ENCODE peak calls at places on chromosomes 2 and 18, in six cellular contexts. One of them, this sample, is unnamed.

GRCh38 chr2:212619954-212620353 is 81.4 kb upstream of the ERBB4 start:
- DNase-seq in amniotic stem cell: no peak
- DNase-seq in COR-L47: no peak
- DNase-seq in SHP77: no peak
- DNase-seq in stimulated activated CD4-positive, alpha-beta T cell treated with anti-CD3 and anti-CD28 coated beads, Interleukin-2, amount 100 ng/mL, for 4 hours: no peak
- DNase-seq in GM19239: no peak
- DNase-seq in this sample: no peak

GRCh38 chr2:68236080-68236734 is 16.1 kb downstream of the PPP3R1 start:
- DNase-seq in amniotic stem cell: no peak
- DNase-seq in stimulated activated CD4-positive, alpha-beta T cell treated with anti-CD3 and anti-CD28 coated beads, Interleukin-2, amount 100 ng/mL, for 4 hours: no peak
- DNase-seq in SHP77: no peak
- DNase-seq in GM19239: no peak
- DNase-seq in COR-L47: no peak
- DNase-seq in this sample: no peak

GRCh38 chr2:198863655-198864054 is 594.1 kb downstream of the SATB2 start:
- DNase-seq in amniotic stem cell: no peak
- DNase-seq in GM19239: no peak
- DNase-seq in stimulated activated CD4-positive, alpha-beta T cell treated with anti-CD3 and anti-CD28 coated beads, Interleukin-2, amount 100 ng/mL, for 4 hours: no peak
- DNase-seq in COR-L47: no peak
- DNase-seq in SHP77: no peak
- DNase-seq in this sample: no peak

GRCh38 chr18:9029131-9029530 is 73.4 kb upstream of the NDUFV2 start:
- DNase-seq in amniotic stem cell: no peak
- DNase-seq in COR-L47: no peak
- DNase-seq in SHP77: no peak
- DNase-seq in stimulated activated CD4-positive, alpha-beta T cell treated with anti-CD3 and anti-CD28 coated beads, Interleukin-2, amount 100 ng/mL, for 4 hours: no peak
- DNase-seq in GM19239: no peak
- DNase-seq in this sample: no peak

GRCh38 chr18:51028201-51028805 is 1.7 kb upstream of the SMAD4 start:
- DNase-seq in amniotic stem cell: no peak
- DNase-seq in COR-L47: peak
- DNase-seq in SHP77: no peak
- DNase-seq in GM19239: no peak
- DNase-seq in stimulated activated CD4-positive, alpha-beta T cell treated with anti-CD3 and anti-CD28 coated beads, Interleukin-2, amount 100 ng/mL, for 4 hours: no peak
- DNase-seq in this sample: no peak

GRCh38 chr18:74488864-74489263 is 7.3 kb upstream of the CNDP2 start:
- DNase-seq in SHP77: no peak
- DNase-seq in COR-L47: no peak
- DNase-seq in GM19239: no peak
- DNase-seq in stimulated activated CD4-positive, alpha-beta T cell treated with anti-CD3 and anti-CD28 coated beads, Interleukin-2, amount 100 ng/mL, for 4 hours: no peak
- DNase-seq in amniotic stem cell: no peak
- DNase-seq in this sample: no peak

GRCh38 chr18:34787931-34788532 is 77.9 kb downstream of the DTNA start:
- DNase-seq in amniotic stem cell: peak
- DNase-seq in GM19239: peak
- DNase-seq in stimulated activated CD4-positive, alpha-beta T cell treated with anti-CD3 and anti-CD28 coated beads, Interleukin-2, amount 100 ng/mL, for 4 hours: peak
- DNase-seq in COR-L47: peak
- DNase-seq in SHP77: peak
- DNase-seq in this sample: peak

GRCh38 chr2:127843677-127844076 is 14.3 kb downstream of the POLR2D start:
- DNase-seq in SHP77: no peak
- DNase-seq in GM19239: no peak
- DNase-seq in amniotic stem cell: no peak
- DNase-seq in COR-L47: no peak
- DNase-seq in stimulated activated CD4-positive, alpha-beta T cell treated with anti-CD3 and anti-CD28 coated beads, Interleukin-2, amount 100 ng/mL, for 4 hours: no peak
- DNase-seq in this sample: no peak

GRCh38 chr2:217632036-217632435 is 370.8 kb downstream of the TNS1 start:
- DNase-seq in COR-L47: no peak
- DNase-seq in GM19239: no peak
- DNase-seq in SHP77: no peak
- DNase-seq in stimulated activated CD4-positive, alpha-beta T cell treated with anti-CD3 and anti-CD28 coated beads, Interleukin-2, amount 100 ng/mL, for 4 hours: no peak
- DNase-seq in amniotic stem cell: no peak
- DNase-seq in this sample: no peak

GRCh38 chr2:223976635-223977226 is 19.5 kb downstream of the MRPL44 start:
- DNase-seq in GM19239: no peak
- DNase-seq in SHP77: no peak
- DNase-seq in amniotic stem cell: no peak
- DNase-seq in COR-L47: no peak
- DNase-seq in stimulated activated CD4-positive, alpha-beta T cell treated with anti-CD3 and anti-CD28 coated beads, Interleukin-2, amount 100 ng/mL, for 4 hours: no peak
- DNase-seq in this sample: no peak

GRCh38 chr2:200756618-200757321 is 54.9 kb upstream of the BZW1 start:
- DNase-seq in SHP77: no peak
- DNase-seq in amniotic stem cell: peak
- DNase-seq in GM19239: peak
- DNase-seq in stimulated activated CD4-positive, alpha-beta T cell treated with anti-CD3 and anti-CD28 coated beads, Interleukin-2, amount 100 ng/mL, for 4 hours: no peak
- DNase-seq in COR-L47: no peak
- DNase-seq in this sample: no peak

GRCh38 chr2:237574894-237575868 is 8.8 kb downstream of the PRLH start:
- DNase-seq in amniotic stem cell: no peak
- DNase-seq in COR-L47: no peak
- DNase-seq in GM19239: no peak
- DNase-seq in SHP77: no peak
- DNase-seq in stimulated activated CD4-positive, alpha-beta T cell treated with anti-CD3 and anti-CD28 coated beads, Interleukin-2, amount 100 ng/mL, for 4 hours: no peak
- DNase-seq in this sample: no peak

GRCh38 chr2:113133696-113134558 is 6.5 kb downstream of the IL1RN start:
- DNase-seq in amniotic stem cell: no peak
- DNase-seq in SHP77: no peak
- DNase-seq in GM19239: no peak
- DNase-seq in stimulated activated CD4-positive, alpha-beta T cell treated with anti-CD3 and anti-CD28 coated beads, Interleukin-2, amount 100 ng/mL, for 4 hours: no peak
- DNase-seq in COR-L47: no peak
- DNase-seq in this sample: no peak

GRCh38 chr18:25921677-25922421 is 168.6 kb downstream of the SS18 start:
- DNase-seq in GM19239: peak
- DNase-seq in amniotic stem cell: no peak
- DNase-seq in COR-L47: peak
- DNase-seq in SHP77: no peak
- DNase-seq in stimulated activated CD4-positive, alpha-beta T cell treated with anti-CD3 and anti-CD28 coated beads, Interleukin-2, amount 100 ng/mL, for 4 hours: peak
- DNase-seq in this sample: peak

GRCh38 chr2:143171817-143172216 is 42.6 kb downstream of the ARHGAP15 start:
- DNase-seq in amniotic stem cell: no peak
- DNase-seq in COR-L47: no peak
- DNase-seq in GM19239: no peak
- DNase-seq in stimulated activated CD4-positive, alpha-beta T cell treated with anti-CD3 and anti-CD28 coated beads, Interleukin-2, amount 100 ng/mL, for 4 hours: no peak
- DNase-seq in SHP77: no peak
- DNase-seq in this sample: no peak

GRCh38 chr2:56168163-56168562 is 15.6 kb upstream of the CCDC85A start:
- DNase-seq in GM19239: no peak
- DNase-seq in stimulated activated CD4-positive, alpha-beta T cell treated with anti-CD3 and anti-CD28 coated beads, Interleukin-2, amount 100 ng/mL, for 4 hours: no peak
- DNase-seq in COR-L47: no peak
- DNase-seq in amniotic stem cell: no peak
- DNase-seq in SHP77: peak
- DNase-seq in this sample: no peak

GRCh38 chr2:237886702-237887481 is 27.5 kb downstream of the RAMP1 start:
- DNase-seq in GM19239: no peak
- DNase-seq in amniotic stem cell: no peak
- DNase-seq in COR-L47: no peak
- DNase-seq in SHP77: no peak
- DNase-seq in stimulated activated CD4-positive, alpha-beta T cell treated with anti-CD3 and anti-CD28 coated beads, Interleukin-2, amount 100 ng/mL, for 4 hours: no peak
- DNase-seq in this sample: no peak

GRCh38 chr2:85990084-85990483 is 101.3 kb upstream of the ST3GAL5 start:
- DNase-seq in GM19239: no peak
- DNase-seq in COR-L47: no peak
- DNase-seq in SHP77: no peak
- DNase-seq in stimulated activated CD4-positive, alpha-beta T cell treated with anti-CD3 and anti-CD28 coated beads, Interleukin-2, amount 100 ng/mL, for 4 hours: no peak
- DNase-seq in amniotic stem cell: no peak
- DNase-seq in this sample: no peak

GRCh38 chr18:38747153-38747552 is 1181.6 kb upstream of the CELF4 start:
- DNase-seq in GM19239: no peak
- DNase-seq in amniotic stem cell: no peak
- DNase-seq in SHP77: no peak
- DNase-seq in stimulated activated CD4-positive, alpha-beta T cell treated with anti-CD3 and anti-CD28 coated beads, Interleukin-2, amount 100 ng/mL, for 4 hours: no peak
- DNase-seq in COR-L47: no peak
- DNase-seq in this sample: no peak

GRCh38 chr2:226337941-226338605 is 461.5 kb downstream of the IRS1 start:
- DNase-seq in stimulated activated CD4-positive, alpha-beta T cell treated with anti-CD3 and anti-CD28 coated beads, Interleukin-2, amount 100 ng/mL, for 4 hours: no peak
- DNase-seq in amniotic stem cell: no peak
- DNase-seq in GM19239: no peak
- DNase-seq in COR-L47: no peak
- DNase-seq in SHP77: no peak
- DNase-seq in this sample: no peak

GRCh38 chr18:6521804-6522418 is 107.2 kb upstream of the L3MBTL4 start:
- DNase-seq in GM19239: peak
- DNase-seq in amniotic stem cell: no peak
- DNase-seq in SHP77: peak
- DNase-seq in stimulated activated CD4-positive, alpha-beta T cell treated with anti-CD3 and anti-CD28 coated beads, Interleukin-2, amount 100 ng/mL, for 4 hours: no peak
- DNase-seq in COR-L47: peak
- DNase-seq in this sample: no peak

GRCh38 chr18:54672846-54673475 is 81.9 kb downstream of the DYNAP start:
- DNase-seq in GM19239: no peak
- DNase-seq in SHP77: no peak
- DNase-seq in COR-L47: no peak
- DNase-seq in amniotic stem cell: no peak
- DNase-seq in stimulated activated CD4-positive, alpha-beta T cell treated with anti-CD3 and anti-CD28 coated beads, Interleukin-2, amount 100 ng/mL, for 4 hours: no peak
- DNase-seq in this sample: no peak

GRCh38 chr2:240909216-240909974 is 3.3 kb downstream of the CROCC2 start:
- DNase-seq in stimulated activated CD4-positive, alpha-beta T cell treated with anti-CD3 and anti-CD28 coated beads, Interleukin-2, amount 100 ng/mL, for 4 hours: no peak
- DNase-seq in amniotic stem cell: no peak
- DNase-seq in SHP77: no peak
- DNase-seq in COR-L47: no peak
- DNase-seq in GM19239: no peak
- DNase-seq in this sample: no peak

GRCh38 chr2:127664065-127664894 is 11.1 kb downstream of the LIMS2 start:
- DNase-seq in amniotic stem cell: no peak
- DNase-seq in SHP77: no peak
- DNase-seq in COR-L47: no peak
- DNase-seq in GM19239: no peak
- DNase-seq in stimulated activated CD4-positive, alpha-beta T cell treated with anti-CD3 and anti-CD28 coated beads, Interleukin-2, amount 100 ng/mL, for 4 hours: no peak
- DNase-seq in this sample: no peak

GRCh38 chr2:100214265-100214961 is 72.0 kb upstream of the AFF3 start:
- DNase-seq in stimulated activated CD4-positive, alpha-beta T cell treated with anti-CD3 and anti-CD28 coated beads, Interleukin-2, amount 100 ng/mL, for 4 hours: no peak
- DNase-seq in GM19239: no peak
- DNase-seq in amniotic stem cell: no peak
- DNase-seq in COR-L47: no peak
- DNase-seq in SHP77: no peak
- DNase-seq in this sample: no peak

GRCh38 chr18:26438980-26439379 is 109.4 kb downstream of the KCTD1 start:
- DNase-seq in GM19239: peak
- DNase-seq in amniotic stem cell: no peak
- DNase-seq in COR-L47: no peak
- DNase-seq in stimulated activated CD4-positive, alpha-beta T cell treated with anti-CD3 and anti-CD28 coated beads, Interleukin-2, amount 100 ng/mL, for 4 hours: no peak
- DNase-seq in SHP77: no peak
- DNase-seq in this sample: no peak

GRCh38 chr2:33634261-33634910 is 35.3 kb upstream of the FAM98A start:
- DNase-seq in stimulated activated CD4-positive, alpha-beta T cell treated with anti-CD3 and anti-CD28 coated beads, Interleukin-2, amount 100 ng/mL, for 4 hours: no peak
- DNase-seq in GM19239: no peak
- DNase-seq in SHP77: no peak
- DNase-seq in COR-L47: no peak
- DNase-seq in amniotic stem cell: no peak
- DNase-seq in this sample: no peak